ENCODE peak calls at places on chromosomes 11 and 22, in six cellular contexts. One of them, this sample, is unnamed.
A peak's percentile ranks its signal among the peaks of the same experiment; 100 is the strongest.

GRCh38 chr11:2927851-2928604 is 1.2 kb downstream of the PHLDA2 start:
- DNase-seq in IMR-90: peak; percentile 28
- DNase-seq in H9: no peak
- DNase-seq in H1: no peak
- DNase-seq in mesendoderm: no peak
- DNase-seq in mesenchymal stem cell: peak; percentile 58
- DNase-seq in this sample: no peak

GRCh38 chr11:133041928-133042890 is 490.1 kb downstream of the OPCML start:
- DNase-seq in IMR-90: no peak
- DNase-seq in H9: no peak
- DNase-seq in H1: no peak
- DNase-seq in mesendoderm: no peak
- DNase-seq in mesenchymal stem cell: no peak
- DNase-seq in this sample: no peak

GRCh38 chr11:88169481-88169880 is 5.8 kb downstream of the RAB38 start:
- DNase-seq in IMR-90: peak; percentile 25
- DNase-seq in H9: no peak
- DNase-seq in H1: no peak
- DNase-seq in mesendoderm: peak; percentile 29
- DNase-seq in mesenchymal stem cell: no peak
- DNase-seq in this sample: no peak

GRCh38 chr11:61477734-61478148 is 30.8 kb upstream of the LRRC10B start:
- DNase-seq in IMR-90: no peak
- DNase-seq in H9: peak; percentile 77
- DNase-seq in H1: peak; percentile 94
- DNase-seq in mesendoderm: peak; percentile 52
- DNase-seq in mesenchymal stem cell: peak; percentile 35
- DNase-seq in this sample: peak; percentile 76

GRCh38 chr11:72247584-72247983 is 3.6 kb upstream of the PHOX2A start:
- DNase-seq in IMR-90: no peak
- DNase-seq in H9: no peak
- DNase-seq in H1: no peak
- DNase-seq in mesendoderm: peak; percentile 13
- DNase-seq in mesenchymal stem cell: no peak
- DNase-seq in this sample: no peak

GRCh38 chr22:27032121-27032761 is 374.9 kb downstream of the MIAT start:
- DNase-seq in IMR-90: no peak
- DNase-seq in H9: peak; percentile 82
- DNase-seq in H1: peak; percentile 81
- DNase-seq in mesendoderm: peak; percentile 83
- DNase-seq in mesenchymal stem cell: no peak
- DNase-seq in this sample: no peak

GRCh38 chr11:77107950-77108349 is 5.3 kb downstream of the OMP start:
- DNase-seq in IMR-90: peak; percentile 95
- DNase-seq in H9: no peak
- DNase-seq in H1: no peak
- DNase-seq in mesendoderm: no peak
- DNase-seq in mesenchymal stem cell: peak; percentile 85
- DNase-seq in this sample: no peak

GRCh38 chr11:120554771-120555432 is 43.4 kb downstream of the GRIK4 start:
- DNase-seq in IMR-90: peak; percentile 73
- DNase-seq in H9: peak; percentile 62
- DNase-seq in H1: no peak
- DNase-seq in mesendoderm: peak; percentile 73
- DNase-seq in mesenchymal stem cell: peak; percentile 77
- DNase-seq in this sample: no peak

GRCh38 chr11:106708348-106708747 is 309.9 kb downstream of the GUCY1A2 start:
- DNase-seq in IMR-90: no peak
- DNase-seq in H9: no peak
- DNase-seq in H1: no peak
- DNase-seq in mesendoderm: peak; percentile 16
- DNase-seq in mesenchymal stem cell: peak; percentile 18
- DNase-seq in this sample: no peak

GRCh38 chr22:48926663-48927062 is 901.0 kb downstream of the BRD1 start:
- DNase-seq in IMR-90: no peak
- DNase-seq in H9: no peak
- DNase-seq in H1: peak; percentile 31
- DNase-seq in mesendoderm: no peak
- DNase-seq in mesenchymal stem cell: no peak
- DNase-seq in this sample: no peak

GRCh38 chr11:44316388-44317240 is 6.7 kb upstream of the ALX4 start:
- DNase-seq in IMR-90: no peak
- DNase-seq in H9: no peak
- DNase-seq in H1: peak; percentile 81
- DNase-seq in mesendoderm: no peak
- DNase-seq in mesenchymal stem cell: no peak
- DNase-seq in this sample: no peak

GRCh38 chr11:34206598-34207300 is 101.3 kb downstream of the NAT10 start:
- DNase-seq in IMR-90: no peak
- DNase-seq in H9: no peak
- DNase-seq in H1: no peak
- DNase-seq in mesendoderm: no peak
- DNase-seq in mesenchymal stem cell: no peak
- DNase-seq in this sample: no peak

GRCh38 chr11:94128171-94128745 is 383 bp upstream of the PANX1 start:
- DNase-seq in IMR-90: no peak
- DNase-seq in H9: no peak
- DNase-seq in H1: peak; percentile 71
- DNase-seq in mesendoderm: no peak
- DNase-seq in mesenchymal stem cell: no peak
- DNase-seq in this sample: no peak

GRCh38 chr11:109993786-109994185 is 99.4 kb upstream of the ZC3H12C start:
- DNase-seq in IMR-90: peak; percentile 13
- DNase-seq in H9: no peak
- DNase-seq in H1: no peak
- DNase-seq in mesendoderm: no peak
- DNase-seq in mesenchymal stem cell: peak; percentile 28
- DNase-seq in this sample: no peak

GRCh38 chr11:70203749-70204465 is 811 bp downstream of the FADD start:
- DNase-seq in IMR-90: peak; percentile 86
- DNase-seq in H9: no peak
- DNase-seq in H1: no peak
- DNase-seq in mesendoderm: peak; percentile 75
- DNase-seq in mesenchymal stem cell: peak; percentile 92
- DNase-seq in this sample: no peak

GRCh38 chr22:47452184-47452583 is 689.7 kb downstream of the TBC1D22A start:
- DNase-seq in IMR-90: no peak
- DNase-seq in H9: no peak
- DNase-seq in H1: no peak
- DNase-seq in mesendoderm: peak; percentile 1
- DNase-seq in mesenchymal stem cell: no peak
- DNase-seq in this sample: no peak

GRCh38 chr11:128496684-128497056 is 90.7 kb downstream of the ETS1 start:
- DNase-seq in IMR-90: no peak
- DNase-seq in H9: no peak
- DNase-seq in H1: no peak
- DNase-seq in mesendoderm: no peak
- DNase-seq in mesenchymal stem cell: no peak
- DNase-seq in this sample: no peak

GRCh38 chr11:128498846-128499245 is 88.5 kb downstream of the ETS1 start:
- DNase-seq in IMR-90: peak; percentile 67
- DNase-seq in H9: no peak
- DNase-seq in H1: no peak
- DNase-seq in mesendoderm: peak; percentile 80
- DNase-seq in mesenchymal stem cell: peak; percentile 82
- DNase-seq in this sample: no peak

GRCh38 chr11:128499613-128500213 is 87.6 kb downstream of the ETS1 start:
- DNase-seq in IMR-90: no peak
- DNase-seq in H9: no peak
- DNase-seq in H1: no peak
- DNase-seq in mesendoderm: no peak
- DNase-seq in mesenchymal stem cell: no peak
- DNase-seq in this sample: no peak

GRCh38 chr11:128496249-128496648 is 91.1 kb downstream of the ETS1 start:
- DNase-seq in IMR-90: no peak
- DNase-seq in H9: no peak
- DNase-seq in H1: no peak
- DNase-seq in mesendoderm: peak; percentile 76
- DNase-seq in mesenchymal stem cell: no peak
- DNase-seq in this sample: no peak

DNA sequence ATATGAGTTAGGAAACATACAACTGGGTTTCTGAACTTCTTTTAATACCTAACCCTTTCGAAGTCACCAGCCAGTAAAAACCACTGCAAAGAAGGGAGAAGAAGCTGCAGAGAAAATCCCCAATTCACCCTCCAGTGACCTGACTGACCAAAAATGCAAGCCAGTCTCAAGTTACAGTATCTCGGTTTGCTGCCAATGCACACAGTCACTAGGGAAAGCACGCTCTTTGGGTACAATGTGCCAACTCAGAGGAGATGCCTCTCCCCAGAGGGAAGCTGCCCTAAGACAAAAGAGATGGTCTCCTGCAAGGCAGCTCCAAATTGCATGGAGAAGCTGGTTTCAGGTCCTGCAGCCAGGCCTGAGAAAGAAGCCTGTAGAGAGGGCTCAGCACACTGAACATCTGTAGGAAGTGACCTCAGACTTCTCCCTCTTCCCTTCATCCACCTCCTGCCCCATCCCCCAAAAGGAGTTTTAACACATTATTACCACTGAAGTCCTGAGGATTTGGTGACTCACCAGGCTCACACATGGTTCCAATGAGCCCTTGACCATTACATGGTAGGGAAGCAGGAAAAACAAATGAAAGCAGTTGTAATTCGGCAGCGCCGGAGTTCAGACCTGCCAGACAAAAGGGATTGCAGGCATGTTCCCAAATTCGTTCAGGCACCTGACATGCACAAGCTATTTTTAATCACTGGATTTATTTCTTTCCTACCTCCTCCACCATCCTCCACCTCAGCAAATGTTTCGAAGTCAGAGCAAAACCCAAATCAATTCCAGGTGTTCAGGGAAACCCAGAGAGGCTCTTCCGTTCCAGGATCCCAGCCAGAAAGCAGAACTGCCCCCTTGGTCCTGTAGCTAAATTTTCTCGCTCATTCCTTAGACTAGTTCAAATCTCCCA is 90.1 kb downstream of the ETS1 start:
- DNase-seq in IMR-90: peak; percentile 99
- DNase-seq in H9: peak; percentile 29
- DNase-seq in H1: no peak
- DNase-seq in mesendoderm: peak; percentile 97
- DNase-seq in mesenchymal stem cell: peak; percentile 98
- DNase-seq in this sample: no peak
- H2BK15ac ChIP-seq in IMR-90: peak overlapping the region; percentile 54
- H2BK15ac ChIP-seq in H9: no peak overlapping the region
- H2BK15ac ChIP-seq in H1: no peak overlapping the region
- H2BK15ac ChIP-seq in mesendoderm: no peak overlapping the region
- H2BK15ac ChIP-seq in mesenchymal stem cell: no peak overlapping the region
- H2BK15ac ChIP-seq in this sample: no peak overlapping the region

GRCh38 chr22:38066381-38067027 is 9.3 kb downstream of the PICK1 start:
- DNase-seq in IMR-90: no peak
- DNase-seq in H9: no peak
- DNase-seq in H1: no peak
- DNase-seq in mesendoderm: no peak
- DNase-seq in mesenchymal stem cell: no peak
- DNase-seq in this sample: no peak
- H2BK15ac ChIP-seq in IMR-90: no peak overlapping the region
- H2BK15ac ChIP-seq in H9: no peak overlapping the region
- H2BK15ac ChIP-seq in H1: no peak overlapping the region
- H2BK15ac ChIP-seq in mesendoderm: no peak overlapping the region
- H2BK15ac ChIP-seq in mesenchymal stem cell: no peak overlapping the region
- H2BK15ac ChIP-seq in this sample: no peak overlapping the region

GRCh38 chr11:95791385-95792033 is 1.2 kb downstream of the CEP57 start:
- DNase-seq in IMR-90: no peak
- DNase-seq in H9: no peak
- DNase-seq in H1: no peak
- DNase-seq in mesendoderm: no peak
- DNase-seq in mesenchymal stem cell: no peak
- DNase-seq in this sample: no peak

GRCh38 chr11:95790123-95790932 is at the start of gene CEP57:
- DNase-seq in IMR-90: peak; percentile 99
- DNase-seq in H9: peak; percentile 97
- DNase-seq in H1: peak; percentile 94
- DNase-seq in mesendoderm: peak; percentile 99
- DNase-seq in mesenchymal stem cell: peak; percentile 99
- DNase-seq in this sample: peak; percentile 98

GRCh38 chr11:95790933-95791247 is 592 bp downstream of the CEP57 start:
- DNase-seq in IMR-90: peak; percentile 64
- DNase-seq in H9: peak; percentile 66
- DNase-seq in H1: no peak
- DNase-seq in mesendoderm: peak; percentile 90
- DNase-seq in mesenchymal stem cell: peak; percentile 70
- DNase-seq in this sample: peak; percentile 44

GRCh38 chr11:95788921-95789505 is 569 bp downstream of the FAM76B start:
- DNase-seq in IMR-90: peak; percentile 43
- DNase-seq in H9: peak; percentile 57
- DNase-seq in H1: no peak
- DNase-seq in mesendoderm: peak; percentile 84
- DNase-seq in mesenchymal stem cell: peak; percentile 77
- DNase-seq in this sample: peak; percentile 54

GRCh38 chr11:95789506-95790122 is at the start of gene FAM76B:
- DNase-seq in IMR-90: peak; percentile 99
- DNase-seq in H9: peak; percentile 98
- DNase-seq in H1: peak; percentile 93
- DNase-seq in mesendoderm: peak; percentile 100
- DNase-seq in mesenchymal stem cell: peak; percentile 100
- DNase-seq in this sample: peak; percentile 99
- H2BK15ac ChIP-seq in IMR-90: no peak within 1 kb of the TSS
- H2BK15ac ChIP-seq in H9: no peak within 1 kb of the TSS
- H2BK15ac ChIP-seq in H1: no peak within 1 kb of the TSS
- H2BK15ac ChIP-seq in mesendoderm: no peak within 1 kb of the TSS
- H2BK15ac ChIP-seq in mesenchymal stem cell: peak within 1 kb of the TSS; percentile 29
- H2BK15ac ChIP-seq in this sample: no peak within 1 kb of the TSS

DNA sequence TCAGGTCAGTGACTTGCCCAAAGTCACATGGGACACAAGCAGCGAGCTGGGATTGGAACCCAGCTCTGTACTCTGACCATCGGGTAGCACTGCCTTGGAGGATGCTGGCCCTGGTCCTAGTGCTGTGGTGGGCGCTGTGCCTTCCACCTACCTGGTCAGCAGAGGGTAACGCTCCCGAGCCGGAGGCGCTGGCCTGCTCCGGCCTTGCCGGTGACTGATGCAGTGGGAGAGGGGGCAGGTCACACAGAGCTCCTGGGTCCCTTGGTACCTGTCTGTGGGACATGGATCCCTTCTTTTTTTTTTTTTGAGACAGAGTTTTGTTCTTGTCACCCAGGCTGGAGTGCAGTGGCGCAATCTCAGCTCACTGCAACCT is 43.0 kb downstream of the CACNA1I start:
- DNase-seq in IMR-90: no peak
- DNase-seq in H9: no peak
- DNase-seq in H1: no peak
- DNase-seq in mesendoderm: no peak
- DNase-seq in mesenchymal stem cell: no peak
- DNase-seq in this sample: no peak
- H2BK15ac ChIP-seq in IMR-90: no peak overlapping the region
- H2BK15ac ChIP-seq in H9: no peak overlapping the region
- H2BK15ac ChIP-seq in H1: no peak overlapping the region
- H2BK15ac ChIP-seq in mesendoderm: no peak overlapping the region
- H2BK15ac ChIP-seq in mesenchymal stem cell: no peak overlapping the region
- H2BK15ac ChIP-seq in this sample: no peak overlapping the region

DNA sequence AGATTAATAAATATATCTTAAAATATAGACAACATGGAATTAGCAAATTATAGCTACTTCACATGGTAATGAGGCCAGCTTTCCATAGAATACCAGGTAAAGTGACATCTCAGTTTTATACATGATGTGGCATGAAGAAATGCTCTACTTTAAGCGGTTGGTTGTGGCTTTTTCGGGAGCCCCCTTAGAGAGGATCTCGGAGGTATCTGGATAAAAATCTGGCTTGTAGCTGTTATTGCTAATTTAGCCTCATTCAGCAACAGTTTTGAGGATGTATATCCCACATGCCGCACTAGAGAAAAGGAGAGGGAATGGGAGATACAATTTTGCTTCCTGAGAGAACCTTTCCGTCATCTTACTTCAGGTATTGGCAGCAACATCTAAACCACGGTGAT is 24.0 kb upstream of the TOP3B start:
- DNase-seq in IMR-90: no peak
- DNase-seq in H9: no peak
- DNase-seq in H1: no peak
- DNase-seq in mesendoderm: no peak
- DNase-seq in mesenchymal stem cell: no peak
- DNase-seq in this sample: no peak
- H2BK15ac ChIP-seq in IMR-90: no peak overlapping the region
- H2BK15ac ChIP-seq in H9: no peak overlapping the region
- H2BK15ac ChIP-seq in H1: no peak overlapping the region
- H2BK15ac ChIP-seq in mesendoderm: no peak overlapping the region
- H2BK15ac ChIP-seq in mesenchymal stem cell: no peak overlapping the region
- H2BK15ac ChIP-seq in this sample: no peak overlapping the region